ENCODE peak calls at places on chromosomes 13 and 19, in five cellular contexts. K is prostate gland, W is left ventricle myocardium inferior, Q is lower lobe of right lung, R is HepG2. E is an unnamed sample. For H3K9me3, the result is how much of the 10 kb centered on the place peaks cover.

GRCh38 chr19:57850553-57851017 is 926 bp downstream of the ZNF587 start:
- DNase-seq in K (peak), W (no peak), Q (no peak), R (peak), E (no peak)

GRCh38 chr19:4581381-4582111 is 22.1 kb upstream of the SEMA6B start:
- DNase-seq in K (no peak), W (no peak), Q (no peak), R (no peak), E (no peak)

GRCh38 chr13:62243146-62243545 is 827.5 kb upstream of the PCDH20 start:
- DNase-seq in K (no peak), W (no peak), Q (no peak), R (no peak), E (no peak)

GRCh38 chr19:48023011-48023410 is 20.9 kb downstream of the CABP5 start:
- DNase-seq in K (no peak), W (no peak), Q (no peak), R (no peak), E (no peak)

GRCh38 chr13:91726666-91727065 is 328.2 kb downstream of the GPC5 start:
- DNase-seq in K (no peak), W (no peak), Q (no peak), R (no peak), E (no peak)

GRCh38 chr13:26051231-26052135 is at the start of gene SHISA2:
- DNase-seq in K (peak), W (peak), Q (peak), R (no peak), E (no peak)

GRCh38 chr13:95392597-95392996 is 91.3 kb upstream of the ABCC4 start:
- DNase-seq in K (no peak), W (no peak), Q (no peak), R (no peak), E (no peak)

GRCh38 chr13:97257800-97258799 is 36.0 kb downstream of the MBNL2 start:
- DNase-seq in K (no peak), W (peak), Q (no peak), R (peak), E (no peak)

GRCh38 chr19:12990447-12990846 is 4.8 kb upstream of the NFIX start:
- DNase-seq in K (no peak), W (no peak), Q (no peak), R (no peak), E (no peak)

GRCh38 chr13:97122381-97122996 is 99.6 kb upstream of the MBNL2 start:
- DNase-seq in K (no peak), W (no peak), Q (no peak), R (no peak), E (no peak)

GRCh38 chr19:55598034-55598433 is 1.3 kb downstream of the FIZ1 start:
- DNase-seq in K (no peak), W (no peak), Q (no peak), R (no peak), E (no peak)

GRCh38 chr19:49150944-49151243 is 4.3 kb downstream of the HRC start:
- DNase-seq in K (no peak), W (no peak), Q (no peak), R (no peak), E (no peak)

GRCh38 chr19:11745871-11746270 is 7.1 kb upstream of the ZNF823 start:
- DNase-seq in K (no peak), W (no peak), Q (no peak), R (no peak), E (no peak)

GRCh38 chr13:109760372-109760771 is 26.0 kb downstream of the IRS2 start:
- DNase-seq in K (no peak), W (no peak), Q (no peak), R (no peak), E (no peak)

GRCh38 chr13:112690242-112690943 is 555 bp downstream of the ATP11A start:
- DNase-seq in K (peak), W (peak), Q (peak), R (no peak), E (no peak)

GRCh38 chr13:50323440-50324070 is 308.3 kb downstream of the KCNRG start:
- DNase-seq in K (no peak), W (no peak), Q (no peak), R (no peak), E (peak)

GRCh38 chr13:100544866-100545683 is 43.5 kb downstream of the GGACT start:
- DNase-seq in K (peak), W (peak), Q (peak), R (no peak), E (no peak)

GRCh38 chr13:113560645-113561416 is 23.7 kb upstream of the TFDP1 start:
- DNase-seq in K (no peak), W (no peak), Q (peak), R (no peak), E (no peak)

GRCh38 chr19:49861541-49862410 is 5.6 kb downstream of the PNKP start:
- DNase-seq in K (peak), W (no peak), Q (peak), R (no peak), E (no peak)

GRCh38 chr13:67296511-67296910 is 66.4 kb upstream of the PCDH9 start:
- DNase-seq in K (no peak), W (no peak), Q (no peak), R (no peak), E (no peak)

GRCh38 chr13:23159587-23160240 is 21.1 kb upstream of the SGCG start:
- DNase-seq in K (no peak), W (no peak), Q (no peak), R (no peak), E (no peak)

GRCh38 chr19:27974082-27974513 is 1238.9 kb downstream of the UQCRFS1 start:
- DNase-seq in K (no peak), W (no peak), Q (no peak), R (peak), E (no peak)

GRCh38 chr19:29663861-29664752 is 1.2 kb upstream of the PLEKHF1 start:
- DNase-seq in K (peak), W (no peak), Q (no peak), R (no peak), E (no peak)

GRCh38 chr19:29665215-29665825 is at the start of gene PLEKHF1:
- DNase-seq in K (peak), W (peak), Q (peak), R (peak), E (no peak)

GRCh38 chr19:29665826-29666633 is 769 bp downstream of the PLEKHF1 start:
- DNase-seq in K (no peak), W (peak), Q (peak), R (no peak), E (no peak)

GRCh38 chr19:29662604-29663404 is 2.5 kb upstream of the PLEKHF1 start:
- DNase-seq in K (peak), W (peak), Q (peak), R (no peak), E (peak)

DNA sequence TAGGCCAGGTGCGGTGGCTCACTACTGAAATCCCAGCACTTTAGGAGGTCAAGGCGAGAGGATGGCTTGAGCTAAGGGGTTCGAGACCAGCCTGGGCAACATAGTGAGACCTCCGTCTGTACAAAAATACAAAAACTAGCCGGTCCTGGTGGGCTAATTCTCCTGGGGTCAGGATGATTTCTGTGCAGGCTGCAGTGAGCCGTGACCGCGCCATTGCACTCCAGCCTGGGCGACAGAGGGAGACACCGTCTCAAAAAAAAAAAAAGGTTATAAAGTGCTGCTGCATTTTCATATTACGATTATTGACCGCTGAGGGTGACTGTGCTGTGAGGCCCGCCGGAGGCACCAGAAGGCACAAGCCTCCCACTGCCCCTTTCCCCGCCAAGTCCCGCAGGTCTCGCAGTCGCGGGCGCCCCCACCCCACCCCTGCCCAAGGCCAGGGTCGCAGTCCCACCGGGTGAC is 477 bp upstream of the PLEKHF1 start:
- DNase-seq in K (no peak), W (no peak), Q (no peak), R (no peak), E (no peak)
- TF ChIP-seq CTCF in K (peak), W (peak), Q (peak), R (peak), E (no peak)

DNA sequence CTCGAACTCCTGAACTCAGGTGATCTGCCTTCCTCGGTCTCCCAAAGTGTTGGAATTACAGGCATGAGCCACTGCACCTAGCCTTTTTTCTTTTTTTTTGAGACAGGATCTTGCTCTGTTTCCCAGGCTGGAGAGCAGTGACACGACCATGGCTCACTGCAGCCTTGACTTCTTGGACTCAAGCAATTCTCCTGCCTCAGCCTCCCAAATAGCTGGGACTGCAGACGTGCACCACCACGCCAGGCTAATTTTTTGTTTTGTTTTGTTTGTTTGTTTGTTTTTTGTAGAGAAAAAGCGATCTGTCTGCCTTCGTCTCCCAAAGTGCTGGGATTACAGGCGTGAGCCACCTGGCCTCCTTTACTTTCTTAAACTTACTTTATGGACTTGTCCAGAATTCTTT is 6.5 kb upstream of the SIN3B start:
- DNase-seq in K (no peak), W (no peak), Q (no peak), R (no peak), E (no peak)
- H3K9me3 ChIP-seq in K (under half), W (under half), Q (under half), R (under half), E (under half)

GRCh38 chr19:46297700-46298476 is 1.0 kb downstream of the HIF3A start:
- DNase-seq in K (peak), W (peak), Q (peak), R (no peak), E (no peak)
- TF ChIP-seq CTCF in K (peak), W (peak), Q (peak), R (peak), E (no peak)

GRCh38 chr19:16575861-16576689 is 3.9 kb upstream of the SLC35E1 start:
- DNase-seq in K (no peak), W (no peak), Q (no peak), R (no peak), E (no peak)
- H3K9me3 ChIP-seq in K (under half), W (under half), Q (under half), R (under half), E (under half)

GRCh38 chr13:32582991-32583390 is 3.3 kb upstream of the PDS5B start:
- DNase-seq in K (no peak), W (no peak), Q (no peak), R (no peak), E (no peak)

GRCh38 chr13:32582281-32582680 is 4.0 kb upstream of the PDS5B start:
- DNase-seq in K (no peak), W (no peak), Q (no peak), R (no peak), E (no peak)

GRCh38 chr13:32585625-32586021 is 629 bp upstream of the PDS5B start:
- DNase-seq in K (peak), W (no peak), Q (no peak), R (no peak), E (no peak)

GRCh38 chr13:32577032-32577431 is 9.2 kb upstream of the PDS5B start:
- DNase-seq in K (no peak), W (no peak), Q (no peak), R (no peak), E (no peak)

DNA sequence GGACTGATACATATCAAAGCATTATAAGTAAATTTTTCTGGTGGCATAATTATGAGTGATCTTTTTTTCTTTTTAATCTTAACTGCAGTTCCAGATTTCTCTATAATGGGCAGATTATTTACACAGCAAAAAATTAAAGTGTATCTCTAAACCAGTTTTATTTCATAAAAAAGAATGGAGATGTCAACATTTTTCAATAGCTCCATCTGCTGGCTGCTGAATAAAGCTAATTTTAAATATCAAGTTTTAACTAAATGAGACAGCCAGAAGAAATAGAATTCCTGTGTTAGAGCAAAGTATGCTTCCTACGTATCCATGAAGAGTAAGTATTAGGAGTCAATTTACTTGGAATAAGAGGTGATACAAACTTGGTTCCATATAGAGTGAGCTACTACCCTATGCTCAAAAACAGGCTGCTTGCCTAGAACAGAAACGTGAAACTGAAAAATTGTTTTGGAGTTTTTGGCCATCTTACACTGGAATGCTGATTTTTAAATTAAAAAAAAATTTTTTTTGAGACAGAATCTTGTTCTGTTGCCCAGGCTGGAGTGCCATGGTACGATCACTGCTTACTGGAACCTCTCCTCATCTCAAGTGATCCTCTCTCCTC is 5.0 kb upstream of the PDS5B start:
- DNase-seq in K (no peak), W (no peak), Q (no peak), R (peak), E (no peak)
- TF ChIP-seq CTCF in K (peak), W (peak), Q (peak), R (peak), E (peak)

DNA sequence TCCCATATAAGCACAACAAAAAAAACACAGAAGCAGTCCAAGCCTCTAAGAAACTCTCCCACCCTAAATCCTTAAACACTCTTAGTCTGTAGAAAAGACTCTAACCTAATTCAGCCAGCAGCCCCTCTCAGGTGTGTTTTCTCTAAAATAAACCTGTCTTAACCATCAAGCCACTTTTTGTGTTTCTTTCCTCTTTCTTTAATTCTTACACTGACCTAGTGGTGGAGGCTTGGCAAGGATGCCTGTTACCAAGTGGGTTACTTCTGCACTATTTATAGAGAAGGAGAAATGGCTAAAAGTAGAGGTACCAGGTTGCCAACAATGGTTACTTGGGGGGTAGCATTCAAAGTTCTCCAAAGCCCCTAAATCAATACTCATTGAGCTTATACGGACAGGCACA is 43.7 kb downstream of the ZNF333 start:
- DNase-seq in K (no peak), W (no peak), Q (no peak), R (no peak), E (no peak)
- H3K9me3 ChIP-seq in K (under half), W (under half), Q (under half), R (under half), E (under half)

GRCh38 chr19:1132625-1133383 is 29.0 kb downstream of the GPX4 start:
- DNase-seq in K (no peak), W (no peak), Q (peak), R (no peak), E (no peak)
- TF ChIP-seq CTCF in K (no peak), W (no peak), Q (no peak), R (no peak), E (no peak)